ENCODE peak calls at places on chromosomes 5 and 9, in nine cellular contexts. Z is NCI-H1417, S is COR-L47, O is NCI-H345, C is endothelial cell, A is lower lobe of right lung, E is Calu3, J is aorta, T is globus pallidus. D is an unnamed sample.

GRCh38 chr9:96522371-96522770 is 72.4 kb downstream of the HABP4 start:
- DNase-seq in E (no peak), C (no peak), T (no peak), A (no peak), S (no peak), O (peak), Z (no peak), J (no peak), D (no peak)

GRCh38 chr5:140570058-140570457 is 5.4 kb downstream of the SLC35A4 start:
- DNase-seq in C (no peak), Z (no peak), E (no peak), J (no peak), S (no peak), O (no peak), A (no peak), T (no peak), D (no peak)

GRCh38 chr5:757346-757930 is 27.1 kb downstream of the ZDHHC11B start:
- DNase-seq in Z (no peak), T (no peak), S (no peak), A (no peak), J (peak), C (no peak), O (no peak), E (no peak), D (no peak)

GRCh38 chr9:121059998-121060636 is 10.0 kb upstream of the C5 start:
- DNase-seq in A (no peak), S (peak), J (no peak), C (peak), Z (peak), T (peak), E (peak), O (peak), D (no peak)

GRCh38 chr5:14006823-14007510 is 62.5 kb upstream of the DNAH5 start:
- DNase-seq in J (no peak), E (no peak), Z (no peak), T (no peak), O (no peak), C (no peak), A (no peak), S (no peak), D (no peak)

GRCh38 chr5:117803533-117803932 is 1184.8 kb downstream of the DTWD2 start:
- DNase-seq in C (no peak), T (no peak), J (no peak), Z (no peak), A (no peak), E (no peak), S (no peak), O (no peak), D (no peak)

GRCh38 chr5:35470866-35471265 is 146.8 kb upstream of the SPEF2 start:
- DNase-seq in E (peak), Z (no peak), T (no peak), C (no peak), J (no peak), O (no peak), A (no peak), S (no peak), D (no peak)

GRCh38 chr9:6229604-6230003 is 14.0 kb downstream of the IL33 start:
- DNase-seq in A (no peak), E (no peak), Z (peak), J (no peak), O (peak), T (no peak), C (no peak), S (peak), D (no peak)

GRCh38 chr9:28668158-28668557 is 1094.9 kb upstream of the C9orf72 start:
- DNase-seq in T (no peak), C (no peak), O (no peak), S (no peak), J (no peak), A (no peak), Z (no peak), E (no peak), D (no peak)